ENCODE peak calls at places on chromosomes 13 and 19, in four cellular contexts. D is upper lobe of left lung, T is Panc1, Q is SK-N-SH. E is an unnamed sample.

GRCh38 chr19:19552811-19553210 is 14.7 kb downstream of the CILP2 start:
- DNase-seq in Q (peak), T (no peak), D (no peak), E (no peak)

GRCh38 chr13:45352031-45352430 is 11.0 kb upstream of the TPT1 start:
- DNase-seq in Q (no peak), T (no peak), D (no peak), E (no peak)

GRCh38 chr13:41552031-41552430 is 94.7 kb downstream of the RGCC start:
- DNase-seq in T (no peak), D (no peak), Q (peak), E (no peak)

GRCh38 chr13:22454586-22454985 is 726.2 kb upstream of the SGCG start:
- DNase-seq in T (no peak), D (no peak), Q (no peak), E (no peak)

GRCh38 chr13:43132911-43133310 is 109.5 kb downstream of the DNAJC15 start:
- DNase-seq in Q (no peak), D (no peak), T (no peak), E (no peak)

GRCh38 chr13:54110597-54110996 is 1082.0 kb downstream of the OLFM4 start:
- DNase-seq in T (no peak), Q (no peak), D (no peak), E (no peak)

GRCh38 chr13:79492313-79492798 is 11.4 kb downstream of the NDFIP2 start:
- DNase-seq in D (no peak), Q (no peak), T (no peak), E (no peak)

GRCh38 chr13:51957377-51958216 is 53.7 kb downstream of the ATP7B start:
- DNase-seq in Q (no peak), D (no peak), T (no peak), E (no peak)

GRCh38 chr13:105395041-105395440 is 1140.4 kb downstream of the EFNB2 start:
- DNase-seq in Q (no peak), T (no peak), D (no peak), E (no peak)

GRCh38 chr19:41421314-41421713 is 5.9 kb downstream of the B3GNT8 start:
- DNase-seq in D (no peak), Q (no peak), T (no peak), E (no peak)
- TF ChIP-seq POLR2AphosphoS5 in D (no peak), Q (no peak), T (no peak), E (no peak)

DNA sequence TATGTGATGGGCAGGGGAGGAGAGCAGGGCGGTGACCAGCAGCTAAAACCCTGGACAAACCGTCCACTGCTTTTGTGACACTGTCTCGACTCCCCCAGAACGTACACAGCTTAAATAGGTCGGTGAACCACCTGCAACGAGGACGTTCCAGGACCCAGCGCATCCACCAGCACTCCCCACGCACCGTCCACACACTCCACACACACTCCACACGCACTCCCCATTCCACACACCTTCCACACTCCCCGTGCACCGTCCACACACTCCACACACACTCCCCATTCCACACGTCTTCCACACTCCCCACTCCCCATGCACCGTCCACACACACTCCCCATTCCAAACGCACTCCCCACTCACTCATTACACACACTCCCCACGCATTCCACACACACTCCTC is 38.3 kb upstream of the C13orf46 start:
- DNase-seq in T (no peak), Q (no peak), D (no peak), E (no peak)
- TF ChIP-seq POLR2AphosphoS5 in T (no peak), Q (no peak), D (no peak), E (no peak)

DNA sequence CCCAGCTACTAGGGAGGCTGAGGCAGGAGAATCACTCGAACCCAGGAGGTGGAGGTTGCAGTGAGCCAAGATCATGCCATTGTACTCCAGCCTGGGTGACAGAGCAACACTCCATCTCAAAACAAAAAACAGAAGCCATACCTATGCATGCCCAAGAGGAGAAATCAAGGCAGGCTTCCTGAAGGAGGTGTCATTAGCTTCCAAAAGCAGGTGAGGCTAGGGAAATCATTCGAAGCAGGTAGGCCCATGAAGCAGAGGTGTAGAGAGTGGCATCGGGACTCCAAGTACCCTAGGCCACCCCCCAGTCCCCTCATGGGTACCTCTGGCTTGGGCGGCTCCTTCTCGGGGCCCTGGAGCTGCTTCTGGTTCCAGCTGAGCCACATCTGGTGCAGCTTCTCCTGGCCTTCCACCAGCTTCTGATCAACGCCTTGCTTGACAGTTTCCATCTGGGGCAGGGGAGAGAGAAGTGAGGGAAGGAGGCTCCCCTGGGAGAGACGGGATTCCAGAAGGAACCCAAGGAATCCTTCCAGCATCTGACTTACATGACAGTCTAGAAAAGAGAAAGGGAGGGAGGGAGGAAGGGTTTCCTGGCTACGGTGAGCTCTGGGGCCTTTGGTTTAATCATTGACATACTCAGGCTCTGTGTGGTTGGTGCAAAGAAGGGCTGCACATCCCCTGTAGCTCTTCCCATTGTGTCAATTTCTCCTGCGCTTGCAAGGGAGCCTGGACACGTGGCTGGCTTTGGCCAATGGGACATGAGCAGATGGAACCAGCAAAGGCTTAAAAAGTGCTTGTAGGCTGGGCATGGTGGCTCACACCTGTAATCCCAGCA is 13.1 kb upstream of the TICAM1 start:
- DNase-seq in D (no peak), T (no peak), Q (no peak), E (no peak)
- TF ChIP-seq POLR2AphosphoS5 in D (no peak), T (no peak), Q (no peak), E (no peak)

DNA sequence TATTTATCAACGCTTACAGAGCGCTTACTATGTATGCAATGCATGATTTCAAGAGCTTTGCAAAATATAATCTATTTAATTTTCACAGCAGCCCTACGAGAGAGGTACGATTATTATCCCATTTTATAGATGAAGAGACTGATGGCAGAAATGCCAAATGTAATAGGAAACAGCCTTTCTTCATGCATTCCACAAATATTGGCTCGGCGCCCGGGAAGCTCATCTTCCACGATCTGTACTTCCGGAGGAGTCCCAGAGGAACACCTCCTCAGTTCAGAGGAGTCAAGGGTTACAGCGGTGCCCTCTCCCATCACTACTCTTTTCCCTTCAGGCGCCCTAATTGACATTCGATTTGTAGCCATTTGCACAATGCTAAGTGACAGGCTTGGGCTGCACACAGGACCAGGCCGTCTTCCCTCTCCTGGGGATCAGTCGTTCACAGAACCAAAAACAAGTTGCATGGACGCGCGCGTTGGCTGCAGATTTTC is 1.1 kb upstream of the ARHGAP35 start:
- DNase-seq in T (no peak), Q (peak), D (no peak), E (no peak)
- TF ChIP-seq POLR2AphosphoS5 in T (peak), Q (peak), D (no peak), E (no peak)

GRCh38 chr13:110705356-110705825 is 525 bp downstream of the CARS2 start:
- DNase-seq in Q (no peak), D (no peak), T (no peak), E (no peak)

GRCh38 chr13:110702591-110703526 is 3.1 kb downstream of the CARS2 start:
- DNase-seq in T (no peak), D (no peak), Q (peak), E (no peak)

GRCh38 chr13:110705826-110706569 is at the start of gene CARS2:
- DNase-seq in D (peak), Q (peak), T (no peak), E (peak)

GRCh38 chr13:110702089-110702488 is 3.8 kb downstream of the CARS2 start:
- DNase-seq in D (no peak), T (no peak), Q (no peak), E (no peak)

GRCh38 chr13:110706570-110707378 is 858 bp upstream of the CARS2 start:
- DNase-seq in D (no peak), T (no peak), Q (no peak), E (no peak)
- TF ChIP-seq POLR2AphosphoS5 in D (no peak), T (no peak), Q (no peak), E (no peak)

GRCh38 chr19:50433201-50434180 is 799 bp downstream of the MYBPC2 start:
- DNase-seq in T (no peak), D (no peak), Q (no peak), E (no peak)

GRCh38 chr19:50432658-50433057 is at the start of gene MYBPC2:
- DNase-seq in D (no peak), Q (no peak), T (no peak), E (no peak)

GRCh38 chr19:50430888-50431342 is 1.8 kb upstream of the MYBPC2 start:
- DNase-seq in T (no peak), D (no peak), Q (no peak), E (no peak)

GRCh38 chr19:50432221-50432626 is 468 bp upstream of the MYBPC2 start:
- DNase-seq in D (no peak), Q (no peak), T (no peak), E (no peak)

DNA sequence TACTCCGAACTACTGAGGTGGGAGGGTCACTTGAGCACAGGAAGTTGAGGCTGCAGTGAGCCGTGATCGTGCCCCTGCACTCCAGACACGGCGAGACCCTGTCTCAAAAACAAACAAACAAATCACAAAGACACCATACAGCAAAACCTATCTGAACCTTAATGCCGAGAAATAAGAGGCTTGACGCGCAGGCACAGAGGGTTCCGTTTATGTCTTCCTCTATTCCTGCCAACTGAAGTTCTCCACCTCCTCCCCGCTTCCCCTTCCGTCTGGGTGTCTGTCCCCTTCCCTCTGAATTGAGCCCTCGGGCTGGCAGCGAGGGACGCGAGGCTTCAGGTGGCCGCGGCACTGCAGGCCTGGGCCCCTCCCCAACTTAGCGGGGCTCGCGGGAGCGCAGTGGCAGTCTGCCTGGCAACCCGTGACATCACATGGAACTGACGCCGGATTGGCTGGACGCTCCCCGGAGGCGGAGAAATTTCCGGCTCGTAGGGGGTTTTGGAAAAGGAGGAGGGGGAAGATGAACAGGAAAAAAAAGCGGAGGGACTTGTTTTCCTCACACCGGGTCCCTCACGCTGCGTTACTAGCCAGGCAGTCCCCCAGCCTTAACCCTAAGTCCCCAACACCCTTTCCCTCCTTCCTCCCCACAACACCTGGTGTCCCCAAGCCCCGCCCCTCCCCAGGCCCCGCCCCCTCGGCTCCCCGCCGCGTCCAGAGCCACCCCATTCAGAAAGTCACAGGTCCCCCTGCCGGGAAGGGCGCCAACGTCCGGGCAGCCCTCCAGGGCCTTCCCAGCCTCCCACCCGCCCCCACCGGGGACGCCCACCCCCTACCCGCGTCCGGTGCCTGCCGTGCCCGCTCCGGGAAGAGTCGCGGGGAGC is 1.1 kb upstream of the MYBPC2 start:
- DNase-seq in T (no peak), Q (peak), D (peak), E (no peak)
- TF ChIP-seq POLR2AphosphoS5 in T (no peak), Q (no peak), D (peak), E (peak)

GRCh38 chr19:44356383-44357111 is at the start of gene ZNF112:
- DNase-seq in Q (peak), D (peak), T (peak), E (peak)
- TF ChIP-seq POLR2AphosphoS5 in Q (peak), D (peak), T (peak), E (peak)

DNA sequence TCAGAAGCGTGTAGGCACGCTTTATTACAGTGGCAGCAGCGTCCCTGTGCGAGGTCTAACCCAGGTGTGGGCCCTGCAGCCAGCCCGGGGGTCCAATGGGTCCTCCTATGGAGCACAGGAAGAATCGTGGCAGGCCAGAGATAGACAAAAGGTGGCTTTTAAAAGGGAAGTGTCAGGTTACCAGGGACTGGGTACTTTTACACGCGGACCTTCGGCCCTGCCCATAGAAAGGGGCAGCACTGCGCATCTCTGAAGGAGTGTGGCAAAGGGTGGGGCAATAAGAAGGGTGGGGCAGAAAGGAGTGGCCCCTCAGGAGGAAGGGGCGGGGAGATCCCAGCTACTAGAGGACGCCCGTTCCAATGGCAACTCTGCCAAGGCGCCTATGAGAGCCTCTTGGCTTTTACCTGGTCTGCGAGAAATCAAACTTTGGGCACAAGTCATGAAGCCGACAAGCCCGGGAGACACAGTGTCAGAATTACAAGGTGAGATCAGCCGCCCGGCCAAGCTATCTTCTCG is 1419.8 kb downstream of the UQCRFS1 start:
- DNase-seq in T (peak), Q (peak), D (peak), E (no peak)
- TF ChIP-seq POLR2AphosphoS5 in T (peak), Q (peak), D (no peak), E (no peak)